ENCODE peak calls at places on chromosomes 2 and 18, in four cellular contexts. G is fibroblast of lung, V is neural progenitor cell, R is mammary epithelial cell. Y is an unnamed sample.

GRCh38 chr2:49286726-49287125 is 132.4 kb upstream of the FSHR start:
- DNase-seq in G (no peak), V (no peak), R (no peak), Y (no peak)

GRCh38 chr2:20578266-20578894 is 72.5 kb downstream of the HS1BP3 start:
- DNase-seq in G (no peak), V (no peak), R (peak), Y (peak)

GRCh38 chr2:240928476-240929363 is 22.6 kb downstream of the CROCC2 start:
- DNase-seq in G (no peak), V (no peak), R (no peak), Y (no peak)

GRCh38 chr18:6203791-6204190 is 210.9 kb downstream of the L3MBTL4 start:
- DNase-seq in G (no peak), V (no peak), R (no peak), Y (no peak)

GRCh38 chr2:66469219-66469902 is 34.4 kb downstream of the MEIS1 start:
- DNase-seq in G (no peak), V (no peak), R (no peak), Y (no peak)

GRCh38 chr18:32427084-32427933 is 43.4 kb downstream of the GAREM1 start:
- DNase-seq in G (peak), V (no peak), R (no peak), Y (no peak)

GRCh38 chr2:216006164-216006663 is 7.1 kb downstream of the MREG start:
- DNase-seq in G (no peak), V (peak), R (peak), Y (peak)

GRCh38 chr18:79901665-79902064 is 49.8 kb downstream of the SLC66A2 start:
- DNase-seq in G (no peak), V (no peak), R (no peak), Y (no peak)

GRCh38 chr2:198282061-198282460 is 477.7 kb downstream of the PLCL1 start:
- DNase-seq in G (no peak), V (no peak), R (no peak), Y (no peak)

GRCh38 chr2:216665717-216666116 is 29.6 kb downstream of the IGFBP5 start:
- DNase-seq in G (no peak), V (peak), R (peak), Y (peak)

GRCh38 chr2:38245114-38245641 is 131.9 kb downstream of the ATL2 start:
- DNase-seq in G (no peak), V (no peak), R (peak), Y (no peak)

GRCh38 chr2:65351948-65352595 is 80.3 kb downstream of the SPRED2 start:
- DNase-seq in G (no peak), V (no peak), R (no peak), Y (no peak)

GRCh38 chr18:50044402-50044801 is 150.5 kb downstream of the MYO5B start:
- DNase-seq in G (no peak), V (peak), R (no peak), Y (no peak)

GRCh38 chr2:207121784-207122183 is 44.0 kb downstream of the KLF7 start:
- DNase-seq in G (peak), V (no peak), R (peak), Y (no peak)

GRCh38 chr2:208568203-208568602 is 161.6 kb downstream of the PTH2R start:
- DNase-seq in G (no peak), V (no peak), R (no peak), Y (no peak)

GRCh38 chr2:6965071-6965795 is 48.0 kb downstream of the RNF144A start:
- DNase-seq in G (no peak), V (no peak), R (no peak), Y (no peak)

DNA sequence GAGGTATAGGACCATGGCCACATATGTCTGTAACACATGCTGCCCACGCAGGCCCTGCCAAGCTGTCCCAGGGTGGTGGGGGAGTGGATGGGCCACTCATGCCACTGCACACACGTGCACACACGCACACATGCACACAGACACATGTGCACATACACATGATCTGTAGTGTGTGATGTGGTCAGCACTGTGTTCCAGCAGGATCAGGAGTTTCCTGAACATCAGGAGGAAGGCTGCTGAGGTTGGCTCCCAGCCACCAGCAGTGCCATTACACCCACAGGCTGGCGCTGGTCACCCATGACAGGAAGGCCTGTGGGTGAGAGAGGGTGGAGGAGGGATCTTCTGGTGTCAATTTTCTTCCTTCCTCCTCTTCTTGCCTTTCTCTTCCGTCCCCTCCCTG is 44.7 kb downstream of the POMC start:
- DNase-seq in G (no peak), V (no peak), R (no peak), Y (peak)
- H3K9ac ChIP-seq in G (no peak), V (no peak), R (no peak), Y (no peak)

DNA sequence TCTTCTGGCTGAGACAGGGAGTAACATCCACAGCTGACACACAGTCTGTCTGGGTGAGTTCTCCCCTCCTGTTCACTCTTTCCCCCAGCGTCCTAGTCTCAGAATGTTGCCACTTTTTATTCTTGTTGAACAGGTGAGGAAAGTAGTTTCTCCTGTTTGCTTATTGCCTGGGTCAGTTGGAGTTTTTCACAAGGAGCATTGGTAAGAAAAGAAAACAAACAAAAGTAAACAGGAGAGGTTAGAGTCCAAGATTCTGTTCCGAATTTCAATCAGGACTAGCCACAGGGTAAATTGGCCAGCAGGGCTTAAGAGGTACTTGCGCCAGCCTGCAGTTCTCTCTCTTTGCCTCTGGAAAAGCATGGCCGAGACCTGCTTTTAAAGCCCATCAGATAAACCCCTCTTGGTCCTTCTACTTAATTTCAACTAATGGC is 255.0 kb upstream of the EPAS1 start:
- DNase-seq in G (no peak), V (no peak), R (no peak), Y (no peak)
- TF ChIP-seq CTCF in G (no peak), V (no peak), R (no peak), Y (no peak)

GRCh38 chr2:218172808-218173207 is 6.0 kb upstream of the CXCR1 start:
- DNase-seq in G (no peak), V (no peak), R (no peak), Y (no peak)
- H3K9ac ChIP-seq in G (no peak), V (no peak), R (no peak), Y (no peak)

GRCh38 chr2:30915485-30915884 is 108.2 kb upstream of the CAPN13 start:
- DNase-seq in G (no peak), V (peak), R (peak), Y (no peak)
- TF ChIP-seq CTCF in G (no peak), V (peak), R (peak), Y (peak)

DNA sequence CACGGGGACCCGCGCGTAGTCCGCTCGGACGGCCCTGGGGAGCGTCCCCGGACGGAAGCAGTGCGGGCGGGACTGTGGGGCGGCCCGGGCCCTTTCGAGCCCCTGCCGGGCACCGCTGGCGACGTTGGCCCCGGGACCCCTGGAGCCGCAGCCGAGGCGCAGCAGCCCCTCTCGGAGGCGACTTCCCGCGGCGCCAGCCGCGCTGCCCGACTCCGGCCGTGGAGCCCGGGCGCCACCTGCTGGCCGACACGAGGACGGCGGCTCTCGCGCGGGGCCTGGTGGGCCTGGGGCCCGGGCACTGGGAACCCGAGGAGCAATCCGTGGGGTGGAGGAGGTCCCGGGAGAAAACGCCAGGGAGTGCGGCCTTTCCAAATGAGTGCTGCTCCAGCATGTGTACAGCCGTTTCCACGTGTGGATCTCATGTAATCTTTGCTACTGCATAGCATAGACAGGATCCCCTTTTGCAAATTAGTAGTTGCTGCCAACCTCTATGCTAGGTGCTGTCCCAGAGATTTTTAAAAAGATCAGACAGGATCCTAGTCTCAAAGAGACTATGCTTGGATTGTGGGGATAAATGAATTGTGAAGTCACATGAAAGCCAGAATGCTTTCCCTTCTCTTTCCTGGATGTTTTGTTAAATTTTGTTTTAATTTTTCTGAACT is 4.0 kb downstream of the ID2 start:
- DNase-seq in G (peak), V (peak), R (peak), Y (peak)
- H3K9ac ChIP-seq in G (peak), V (no peak), R (no peak), Y (peak)

DNA sequence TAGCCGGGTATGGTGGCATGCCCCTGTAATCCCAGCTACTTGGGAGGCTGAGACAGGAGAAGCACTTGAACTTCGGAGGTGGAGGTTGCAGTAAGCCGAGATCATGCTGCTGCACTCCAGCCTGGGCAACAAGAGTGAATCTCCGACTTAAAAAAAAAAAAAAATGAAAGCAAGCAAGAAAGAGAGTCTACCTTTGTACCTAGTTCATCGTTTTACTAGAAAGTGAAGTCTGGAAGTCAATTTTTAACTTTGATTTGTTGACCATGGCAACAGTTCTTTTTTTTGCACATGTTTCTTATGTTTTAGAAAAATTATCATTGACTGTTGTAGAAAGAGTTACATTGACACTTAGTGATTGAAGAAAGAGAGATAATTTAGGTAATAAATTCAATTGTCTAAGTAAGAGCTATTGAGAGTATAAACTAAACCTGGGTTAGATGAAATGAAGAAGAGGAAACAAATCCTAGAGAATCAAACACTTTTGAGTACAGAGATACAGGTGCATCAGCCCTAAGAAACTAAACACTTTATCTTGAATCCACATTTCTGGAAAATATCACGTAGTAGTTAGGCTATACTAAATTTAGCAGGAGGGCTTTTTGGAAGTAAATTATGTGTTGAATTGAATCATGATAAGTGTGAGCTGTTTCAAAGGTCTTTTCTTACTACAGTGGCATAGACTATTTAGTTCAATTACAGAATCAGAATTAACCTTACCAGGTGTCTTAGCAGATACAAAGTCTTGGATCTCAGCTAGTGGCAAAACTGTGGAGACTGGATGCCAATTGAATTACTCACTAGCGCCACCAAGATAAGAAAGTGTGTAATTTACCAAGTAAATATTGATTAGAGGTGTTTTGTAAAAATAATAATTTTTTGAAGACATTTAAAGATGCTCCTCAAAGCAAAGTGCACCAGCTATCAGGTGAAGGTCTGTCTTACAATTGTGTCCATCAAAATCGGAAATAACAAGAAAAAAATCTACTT is 303.4 kb upstream of the NRXN1 start:
- DNase-seq in G (no peak), V (peak), R (no peak), Y (no peak)
- TF ChIP-seq CTCF in G (no peak), V (peak), R (no peak), Y (no peak)

DNA sequence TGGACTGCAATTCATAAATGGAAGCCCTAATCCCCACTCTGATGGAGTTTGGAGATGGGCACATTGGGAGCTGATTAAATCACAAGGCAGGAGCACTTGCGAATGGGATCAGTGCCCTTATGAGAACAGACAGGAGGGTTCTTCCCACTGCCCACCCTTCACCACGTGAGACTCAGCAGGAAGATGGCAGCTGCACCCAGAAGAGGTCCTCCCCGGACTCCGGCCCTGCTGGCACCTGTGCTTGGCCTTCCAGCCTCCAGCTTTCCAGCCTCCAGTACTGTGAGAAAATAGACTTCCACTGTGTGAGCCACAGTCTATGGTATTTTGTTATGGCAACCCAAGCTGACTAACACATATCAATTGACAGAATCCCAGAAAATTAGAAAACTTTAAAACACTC is 267.6 kb upstream of the SALL3 start:
- DNase-seq in G (no peak), V (no peak), R (no peak), Y (no peak)
- H3K9ac ChIP-seq in G (no peak), V (no peak), R (no peak), Y (no peak)